ENCODE peak calls at places on chromosomes 4 and X, in nine cellular contexts. G is activated CD4-positive, alpha-beta T cell treated with anti-CD3 and anti-CD28 coated beads for 48 hours; E is effector memory CD4-positive, alpha-beta T cell; Z is fibroblast of the conjunctiva; S is amniotic epithelial cell; R is activated T-cell treated with anti-CD3 and anti-CD28 coated beads for 1 hour; O is right atrium auricular region; U is body of pancreas; D is stimulated activated CD8-positive, alpha-beta memory T cell treated with anti-CD3 and anti-CD28 coated beads, Interleukin-7, amount 100 ng/mL, for 48 hours. Q is an unnamed sample.

GRCh38 chr4:162457071-162457865 is 293.5 kb upstream of the FSTL5 start:
- DNase-seq in U (no peak), O (no peak), D (no peak), G (no peak), S (no peak), E (no peak), Z (no peak), R (no peak), Q (no peak)

GRCh38 chr4:680565-680930 is 6.2 kb downstream of the MYL5 start:
- DNase-seq in E (no peak), O (no peak), D (no peak), R (no peak), S (no peak), G (no peak), U (no peak), Z (no peak), Q (no peak)

GRCh38 chr4:72320185-72320948 is 248.7 kb downstream of the ADAMTS3 start:
- DNase-seq in O (no peak), U (no peak), D (no peak), Z (no peak), R (no peak), S (no peak), E (no peak), G (no peak), Q (no peak)

GRCh38 chrX:136189222-136189621 is 41.9 kb downstream of the FHL1 start:
- DNase-seq in D (no peak), U (peak; percentile 24), E (no peak), O (no peak), Z (no peak), G (no peak), R (no peak), S (peak; percentile 40), Q (no peak)

GRCh38 chr4:105191621-105192210 is 45.0 kb downstream of the TET2 start:
- DNase-seq in O (no peak), R (no peak), G (no peak), S (peak; percentile 78), D (no peak), Z (no peak), E (no peak), U (no peak), Q (no peak)

GRCh38 chr4:53346920-53347852 is 18.7 kb downstream of the SCFD2 start:
- DNase-seq in R (no peak), E (no peak), O (no peak), Z (no peak), U (no peak), G (no peak), S (peak; percentile 58), D (no peak), Q (no peak)

GRCh38 chrX:150574824-150575409 is 6.5 kb downstream of the MTM1 start:
- DNase-seq in E (no peak), O (no peak), G (peak; percentile 30), D (no peak), U (no peak), Z (no peak), S (no peak), R (no peak), Q (no peak)

GRCh38 chr4:133151681-133152329 is 2.7 kb downstream of the PCDH10 start:
- DNase-seq in D (no peak), E (no peak), Z (no peak), S (peak; percentile 38), R (no peak), G (peak; percentile 6), O (no peak), U (no peak), Q (no peak)

GRCh38 chrX:3697701-3698279 is 15.7 kb downstream of the PRKX start:
- DNase-seq in Z (no peak), E (no peak), R (no peak), D (no peak), G (no peak), U (peak; percentile 53), O (peak; percentile 65), S (no peak), Q (no peak)

GRCh38 chr4:130361616-130362015 is 1265.7 kb downstream of the C4orf33 start:
- DNase-seq in Z (no peak), O (no peak), G (no peak), R (no peak), D (no peak), U (no peak), S (no peak), E (no peak), Q (no peak)

GRCh38 chrX:153782324-153782723 is 1.5 kb downstream of the SRPK3 start:
- DNase-seq in G (no peak), R (no peak), U (no peak), D (no peak), S (no peak), O (no peak), E (no peak), Z (no peak), Q (no peak)

GRCh38 chr4:119139822-119140252 is 4.2 kb downstream of the MYOZ2 start:
- DNase-seq in G (no peak), E (no peak), S (no peak), O (no peak), R (no peak), Z (no peak), D (no peak), U (no peak), Q (no peak)

GRCh38 chrX:102837843-102838242 is 99.2 kb upstream of the RAB40AL start:
- DNase-seq in G (no peak), E (no peak), Z (no peak), R (no peak), U (no peak), S (peak; percentile 40), D (no peak), O (no peak), Q (no peak)

GRCh38 chr4:65865489-65865888 is 195.2 kb upstream of the EPHA5 start:
- DNase-seq in S (peak; percentile 28), E (no peak), U (no peak), Z (no peak), G (no peak), R (no peak), D (no peak), O (no peak), Q (no peak)

GRCh38 chr4:137156054-137156453 is 376.2 kb downstream of the PCDH18 start:
- DNase-seq in D (no peak), G (no peak), E (no peak), U (no peak), O (no peak), R (no peak), S (peak; percentile 30), Z (peak; percentile 70), Q (no peak)

GRCh38 chrX:106894978-106895452 is 8.1 kb downstream of the RIPPLY1 start:
- DNase-seq in S (peak; percentile 77), O (no peak), R (no peak), G (no peak), D (no peak), E (no peak), U (no peak), Z (peak; percentile 51), Q (no peak)

GRCh38 chr4:184039963-184040383 is 134.9 kb downstream of the STOX2 start:
- DNase-seq in O (no peak), U (no peak), D (no peak), R (no peak), E (no peak), G (peak; percentile 43), S (no peak), Z (no peak), Q (no peak)

GRCh38 chrX:9534686-9535085 is 69.8 kb downstream of the TBL1X start:
- DNase-seq in E (no peak), D (no peak), R (no peak), Z (peak; percentile 43), U (no peak), G (no peak), O (no peak), S (peak; percentile 85), Q (no peak)

GRCh38 chr4:8773124-8773931 is 98.3 kb downstream of the HMX1 start:
- DNase-seq in G (no peak), Z (no peak), R (no peak), O (no peak), D (no peak), S (no peak), U (peak; percentile 0), E (no peak), Q (no peak)

GRCh38 chrX:115147220-115147619 is 42.0 kb upstream of the RBMXL3 start:
- DNase-seq in U (no peak), S (peak; percentile 22), Z (peak; percentile 17), G (no peak), E (no peak), R (no peak), D (no peak), O (no peak), Q (no peak)

GRCh38 chr4:101155368-101155767 is 192.0 kb downstream of the PPP3CA start:
- DNase-seq in R (no peak), G (no peak), S (no peak), Z (no peak), O (no peak), E (no peak), U (no peak), D (no peak), Q (no peak)

GRCh38 chr4:158895797-158896442 is 127.1 kb downstream of the FNIP2 start:
- DNase-seq in G (no peak), E (no peak), S (no peak), R (no peak), O (no peak), D (no peak), U (peak; percentile 17), Z (no peak), Q (no peak)

GRCh38 chr4:80035336-80035735 is 37.7 kb downstream of the ANTXR2 start:
- DNase-seq in O (no peak), D (no peak), G (no peak), E (peak; percentile 3), Z (no peak), U (no peak), S (no peak), R (no peak), Q (no peak)

GRCh38 chr4:164192844-164193243 is 561.1 kb upstream of the SMIM31 start:
- DNase-seq in S (no peak), R (no peak), O (no peak), E (no peak), U (no peak), G (no peak), Z (no peak), D (no peak), Q (no peak)

GRCh38 chr4:77015390-77015789 is 60.4 kb downstream of the CCNI start:
- DNase-seq in D (no peak), R (no peak), G (no peak), U (no peak), S (peak; percentile 65), O (no peak), Z (no peak), E (no peak), Q (no peak)

GRCh38 chr4:165475706-165476070 is 96.9 kb downstream of the CPE start:
- DNase-seq in R (no peak), S (no peak), U (no peak), E (no peak), G (no peak), O (no peak), D (no peak), Z (no peak), Q (no peak)

GRCh38 chr4:8537041-8537461 is 43.1 kb upstream of the GPR78 start:
- DNase-seq in U (peak; percentile 87), Z (peak; percentile 81), D (no peak), S (peak; percentile 93), R (no peak), G (no peak), E (no peak), O (peak; percentile 63), Q (no peak)

GRCh38 chrX:126770179-126770578 is 49.4 kb upstream of the PRR32 start:
- DNase-seq in U (no peak), R (no peak), Z (no peak), G (no peak), E (no peak), S (no peak), D (no peak), O (no peak), Q (no peak)

GRCh38 chr4:74123065-74123728 is 24.2 kb upstream of the CXCL2 start:
- DNase-seq in E (no peak), G (no peak), U (peak; percentile 51), S (peak; percentile 63), D (no peak), O (no peak), R (no peak), Z (peak; percentile 76), Q (no peak)

GRCh38 chr4:156998500-156999174 is 27.0 kb upstream of the PDGFC start:
- DNase-seq in D (no peak), Z (no peak), E (no peak), G (no peak), S (no peak), R (no peak), O (no peak), U (peak; percentile 32), Q (no peak)

GRCh38 chrX:110210417-110211139 is 107.3 kb downstream of the AMMECR1 start:
- DNase-seq in U (no peak), Z (no peak), D (no peak), R (no peak), S (peak; percentile 85), G (no peak), O (no peak), E (no peak), Q (no peak)

Q was measured in T-helper 9 cell.